ENCODE peak calls at places on chromosomes 16 and 17, in four cellular contexts. P is MM.1S, G is fibroblast of lung, Y is neural progenitor cell. S is an unnamed sample.

GRCh38 chr17:77392376-77393273 is 251.9 kb downstream of the SEC14L1 start:
- DNase-seq in Y (peak; percentile 91), G (peak; percentile 75), P (no peak), S (no peak)

GRCh38 chr16:52283018-52283417 is 263.9 kb downstream of the TOX3 start:
- DNase-seq in G (peak; percentile 56), Y (no peak), P (no peak), S (no peak)

GRCh38 chr17:7015587-7016020 is 3.2 kb downstream of the RNASEK start:
- DNase-seq in P (peak; percentile 58), G (no peak), Y (no peak), S (no peak)

GRCh38 chr16:84502581-84502980 is 1.9 kb downstream of the MEAK7 start:
- DNase-seq in P (no peak), Y (no peak), G (no peak), S (no peak)

GRCh38 chr17:48522990-48523389 is 7.8 kb downstream of the HOXB1 start:
- DNase-seq in Y (no peak), P (no peak), G (peak; percentile 28), S (no peak)

GRCh38 chr16:66741971-66742396 is 9.4 kb downstream of the DYNC1LI2 start:
- DNase-seq in Y (no peak), G (no peak), P (no peak), S (no peak)

GRCh38 chr16:14627088-14627487 is 3.0 kb downstream of the PARN start:
- DNase-seq in P (no peak), Y (no peak), G (no peak), S (no peak)

GRCh38 chr17:15112881-15113617 is 152.1 kb downstream of the PMP22 start:
- DNase-seq in P (no peak), Y (no peak), G (no peak), S (no peak)

GRCh38 chr17:1789936-1790335 is 28.1 kb downstream of the SERPINF1 start:
- DNase-seq in Y (no peak), P (no peak), G (no peak), S (no peak)

GRCh38 chr16:67931712-67932461 is at the start of gene CTRL:
- DNase-seq in G (no peak), Y (no peak), P (no peak), S (no peak)

GRCh38 chr16:23670137-23670776 is 8.4 kb upstream of the PLK1 start:
- DNase-seq in Y (no peak), G (peak; percentile 91), P (no peak), S (peak; percentile 81)

GRCh38 chr16:68069511-68070248 is 15.5 kb upstream of the NFATC3 start:
- DNase-seq in Y (no peak), P (no peak), G (no peak), S (no peak)

GRCh38 chr17:8940866-8941471 is 24.5 kb downstream of the PIK3R5 start:
- DNase-seq in Y (no peak), G (no peak), P (no peak), S (no peak)

GRCh38 chr16:56315955-56316354 is 109.4 kb downstream of the AMFR start:
- DNase-seq in Y (no peak), G (no peak), P (no peak), S (no peak)

GRCh38 chr16:21162661-21163151 is 4.2 kb downstream of the LDAF1 start:
- DNase-seq in Y (no peak), G (peak; percentile 65), P (no peak), S (no peak)

GRCh38 chr16:53773150-53773846 is 69.3 kb downstream of the FTO start:
- DNase-seq in P (no peak), Y (peak; percentile 70), G (peak; percentile 80), S (no peak)

GRCh38 chr17:45877467-45877866 is 16.9 kb upstream of the MAPT start:
- DNase-seq in G (no peak), P (no peak), Y (no peak), S (no peak)

GRCh38 chr16:57601801-57602478 is 26.5 kb upstream of the ADGRG1 start:
- DNase-seq in G (no peak), P (peak; percentile 91), Y (no peak), S (peak; percentile 72)

GRCh38 chr16:68954871-68955635 is 111.7 kb downstream of the TANGO6 start:
- DNase-seq in G (no peak), Y (peak; percentile 64), P (no peak), S (no peak)

GRCh38 chr17:78534492-78535284 is 42.5 kb downstream of the DNAH17 start:
- DNase-seq in P (no peak), G (no peak), Y (no peak), S (no peak)

GRCh38 chr17:27295945-27296344 is 2.0 kb downstream of the WSB1 start:
- DNase-seq in Y (no peak), P (no peak), G (no peak), S (no peak)

GRCh38 chr16:11301645-11302513 is 20.7 kb upstream of the PRM1 start:
- DNase-seq in G (no peak), Y (no peak), P (no peak), S (no peak)

GRCh38 chr16:85888405-85889331 is 10.3 kb upstream of the IRF8 start:
- DNase-seq in Y (no peak), P (peak; percentile 41), G (peak; percentile 22), S (peak; percentile 69)

GRCh38 chr17:77959216-77959925 is 868 bp downstream of the TNRC6C start:
- DNase-seq in G (peak; percentile 12), P (peak; percentile 28), Y (peak; percentile 63), S (peak; percentile 28)

GRCh38 chr16:31260136-31260931 is 559 bp downstream of the ITGAM start:
- DNase-seq in G (no peak), Y (no peak), P (no peak), S (no peak)

DNA sequence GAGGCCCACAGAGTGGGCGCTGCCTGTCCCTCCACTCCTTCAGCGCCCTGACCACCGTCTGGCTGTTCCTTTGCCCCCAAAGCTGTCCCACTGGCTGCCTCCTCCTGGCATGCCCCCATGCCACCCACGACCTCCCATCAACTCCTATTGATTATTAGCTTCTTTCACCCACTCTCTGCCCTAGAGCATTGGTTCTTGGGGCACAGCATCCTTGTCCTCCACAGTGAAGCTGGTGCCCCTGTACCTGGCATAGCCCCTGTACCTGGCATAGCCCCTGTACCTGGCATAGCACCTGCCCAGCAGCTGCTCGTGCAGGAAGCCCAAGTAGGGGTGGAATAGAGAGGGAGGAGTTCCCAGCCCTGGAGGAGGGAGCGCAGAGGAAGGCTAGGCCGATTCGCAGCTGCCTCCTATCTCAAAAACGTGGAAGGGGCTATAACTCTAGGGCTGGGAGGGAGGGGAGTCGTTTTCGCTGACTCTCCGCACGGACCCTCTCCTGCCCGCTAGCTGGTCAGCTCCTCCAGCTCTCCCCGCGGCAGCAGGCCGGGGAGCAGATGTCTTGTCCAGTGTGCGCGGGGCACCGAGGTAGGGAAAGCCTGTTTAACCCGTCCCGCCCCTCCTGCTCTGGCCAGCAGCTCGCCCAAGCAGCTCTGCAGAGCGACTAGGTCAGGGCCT is 5.7 kb upstream of the ACTG1 start:
- DNase-seq in P (no peak), Y (peak; percentile 67), G (peak; percentile 31), S (no peak)
- H3K4me3 ChIP-seq in P (peak overlapping the region; percentile 68), Y (peak overlapping the region; percentile 43), G (no peak overlapping the region), S (peak overlapping the region; percentile 67)

GRCh38 chr16:25107466-25107792 is 4.1 kb upstream of the LCMT1 start:
- DNase-seq in G (no peak), P (no peak), Y (no peak), S (no peak)

GRCh38 chr16:25109643-25110042 is 1.9 kb upstream of the LCMT1 start:
- DNase-seq in P (no peak), Y (no peak), G (peak; percentile 91), S (no peak)

GRCh38 chr16:25110392-25110947 is 1.1 kb upstream of the LCMT1 start:
- DNase-seq in G (peak; percentile 9), P (no peak), Y (no peak), S (no peak)

GRCh38 chr16:25108054-25108453 is 3.5 kb upstream of the LCMT1 start:
- DNase-seq in Y (no peak), G (no peak), P (peak; percentile 40), S (peak; percentile 46)

DNA sequence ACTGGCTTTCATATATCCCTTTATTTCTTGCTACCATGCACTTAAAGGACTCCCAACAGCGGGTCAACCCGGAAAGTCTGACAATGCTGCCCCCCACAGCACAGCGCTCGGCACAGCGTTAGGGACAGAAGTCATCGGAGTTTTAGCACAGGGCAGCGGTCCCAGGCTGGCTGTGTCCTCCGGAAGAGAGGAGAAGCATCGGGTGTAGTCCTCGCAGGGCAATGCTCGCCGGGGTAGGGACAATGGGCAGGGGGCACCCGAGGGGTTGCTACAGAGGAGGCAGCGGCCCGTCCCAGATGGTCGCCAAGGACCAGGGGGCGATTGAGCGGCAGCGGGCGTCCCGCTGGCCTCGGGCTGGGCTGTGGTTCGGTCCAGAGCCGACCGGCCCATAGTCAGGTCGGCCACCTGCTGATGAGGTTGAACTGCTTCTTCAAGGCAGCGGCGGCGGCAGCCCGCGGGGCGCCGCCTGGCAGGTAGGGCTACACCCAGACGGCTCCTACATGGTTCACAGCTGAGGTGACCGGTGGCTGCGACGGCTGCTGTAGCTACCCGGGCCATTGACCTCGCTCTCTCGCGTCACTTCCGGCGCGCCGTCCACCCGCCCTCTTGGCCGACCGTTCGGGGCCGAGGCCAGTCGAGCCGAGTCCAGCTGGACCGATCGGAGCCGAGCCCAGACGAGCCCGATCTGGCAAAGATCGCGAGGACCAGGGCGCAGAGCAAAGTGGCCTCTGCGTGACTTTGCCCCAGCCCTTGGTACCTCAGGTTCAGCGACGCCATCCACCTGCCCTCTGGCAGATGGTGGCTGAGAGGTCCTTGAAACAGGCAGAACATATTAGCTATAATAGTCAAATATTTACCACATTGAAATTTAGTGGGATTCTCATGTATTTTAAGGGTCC is 4.7 kb upstream of the LCMT1 start:
- DNase-seq in P (peak; percentile 78), G (peak; percentile 88), Y (peak; percentile 95), S (peak; percentile 87)
- TF ChIP-seq CTCF in P (peak; percentile 70), G (peak; percentile 13), Y (peak; percentile 47), S (peak; percentile 47)

GRCh38 chr16:1290032-1290431 is 19.4 kb upstream of the UBE2I start:
- DNase-seq in G (no peak), Y (peak; percentile 46), P (no peak), S (no peak)

GRCh38 chr16:1288813-1289479 is 20.5 kb upstream of the UBE2I start:
- DNase-seq in P (no peak), G (no peak), Y (peak; percentile 49), S (no peak)

GRCh38 chr16:1289480-1289872 is 20.0 kb upstream of the UBE2I start:
- DNase-seq in G (no peak), P (no peak), Y (peak; percentile 31), S (no peak)

GRCh38 chr16:1286492-1287094 is 22.8 kb upstream of the UBE2I start:
- DNase-seq in Y (no peak), P (no peak), G (no peak), S (no peak)

GRCh38 chr16:1287982-1288670 is 21.3 kb upstream of the UBE2I start:
- DNase-seq in Y (no peak), P (no peak), G (no peak), S (no peak)
- H3K27me3 ChIP-seq in Y (peaks cover 60% of the 10 kb centered on the region), P (peaks cover 66% of the 10 kb centered on the region), G (peaks cover 24% of the 10 kb centered on the region), S (no peaks in the 10 kb centered on the region)

GRCh38 chr16:25052161-25052511 is 37.0 kb upstream of the ARHGAP17 start:
- DNase-seq in Y (no peak), P (no peak), G (no peak), S (no peak)
- H3K4me3 ChIP-seq in Y (no peak overlapping the region), P (no peak overlapping the region), G (no peak overlapping the region), S (peak overlapping the region; percentile 40)